ENCODE peak calls at places on chromosomes 2 and 18, in four cellular contexts. W is spleen, K is tibial artery, I is left lung. O is an unnamed sample.

GRCh38 chr2:155841442-155841841 is 491.1 kb downstream of the NR4A2 start:
- DNase-seq in W (no peak), K (no peak), I (no peak), O (no peak)

GRCh38 chr2:108268001-108268400 is 20.7 kb upstream of the SULT1C2 start:
- DNase-seq in W (no peak), K (no peak), I (no peak), O (no peak)

GRCh38 chr2:168188011-168188410 is 59.4 kb downstream of the STK39 start:
- DNase-seq in W (no peak), K (no peak), I (no peak), O (no peak)

GRCh38 chr2:159054032-159054334 is 85.5 kb downstream of the TANC1 start:
- DNase-seq in W (no peak), K (no peak), I (no peak), O (no peak)

GRCh38 chr2:190781604-190782198 is 98.9 kb upstream of the GLS start:
- DNase-seq in W (no peak), K (no peak), I (no peak), O (no peak)

GRCh38 chr2:177262137-177262536 is 2.4 kb downstream of the NFE2L2 start:
- DNase-seq in W (no peak), K (no peak), I (no peak), O (no peak)

GRCh38 chr18:9400197-9400596 is 65.6 kb downstream of the TWSG1 start:
- DNase-seq in W (no peak), K (no peak), I (no peak), O (no peak)

GRCh38 chr18:21264651-21265050 is 22.6 kb downstream of the GREB1L start:
- DNase-seq in W (no peak), K (no peak), I (no peak), O (no peak)

GRCh38 chr2:124639524-124639923 is 614.4 kb downstream of the CNTNAP5 start:
- DNase-seq in W (no peak), K (no peak), I (no peak), O (no peak)

GRCh38 chr2:88626171-88627054 is 851 bp downstream of the EIF2AK3 start:
- DNase-seq in W (peak; percentile 94), K (no peak), I (peak; percentile 87), O (no peak)

GRCh38 chr2:72695676-72696075 is 130.2 kb downstream of the EXOC6B start:
- DNase-seq in W (no peak), K (no peak), I (no peak), O (no peak)

GRCh38 chr2:85939136-85939535 is 50.3 kb upstream of the ST3GAL5 start:
- DNase-seq in W (no peak), K (no peak), I (no peak), O (no peak)

GRCh38 chr2:12325806-12326205 is 390.9 kb upstream of the TRIB2 start:
- DNase-seq in W (no peak), K (peak; percentile 76), I (no peak), O (no peak)

GRCh38 chr2:7242189-7242867 is 325.1 kb downstream of the RNF144A start:
- DNase-seq in W (no peak), K (no peak), I (no peak), O (no peak)

GRCh38 chr2:215728504-215729065 is 284.8 kb downstream of the MREG start:
- DNase-seq in W (no peak), K (no peak), I (no peak), O (no peak)

GRCh38 chr2:184049566-184049965 is 548.8 kb upstream of the ZNF804A start:
- DNase-seq in W (no peak), K (no peak), I (no peak), O (no peak)

GRCh38 chr2:240737958-240738357 is 46.3 kb downstream of the AQP12A start:
- DNase-seq in W (no peak), K (no peak), I (no peak), O (no peak)

GRCh38 chr18:77053616-77054287 is 78.8 kb downstream of the MBP start:
- DNase-seq in W (peak; percentile 88), K (no peak), I (no peak), O (no peak)

GRCh38 chr2:204973546-204974071 is 428.3 kb downstream of the PARD3B start:
- DNase-seq in W (no peak), K (no peak), I (no peak), O (no peak)

GRCh38 chr2:28333606-28334526 is 58.8 kb upstream of the FOSL2 start:
- DNase-seq in W (no peak), K (peak; percentile 81), I (no peak), O (no peak)

GRCh38 chr2:102063948-102064678 is 72.4 kb downstream of the IL1R2 start:
- DNase-seq in W (peak; percentile 86), K (peak; percentile 96), I (peak; percentile 87), O (peak; percentile 9)

GRCh38 chr2:85326406-85326945 is 1.3 kb downstream of the TGOLN2 start:
- DNase-seq in W (peak; percentile 86), K (peak; percentile 46), I (no peak), O (no peak)

GRCh38 chr18:31429623-31430022 is 17.9 kb upstream of the DSG3 start:
- DNase-seq in W (no peak), K (no peak), I (no peak), O (no peak)

GRCh38 chr18:8705941-8706544 is 687 bp downstream of the MTCL1 start:
- DNase-seq in W (peak; percentile 85), K (no peak), I (peak; percentile 80), O (no peak)

GRCh38 chr2:70325875-70326274 is 24.0 kb upstream of the FAM136A start:
- DNase-seq in W (no peak), K (no peak), I (no peak), O (no peak)

GRCh38 chr2:136376798-136377211 is 258.9 kb upstream of the CXCR4 start:
- DNase-seq in W (peak; percentile 75), K (no peak), I (no peak), O (no peak)
- H3K4me1 ChIP-seq in W (peaks cover 36% of the 10 kb centered on the region), K (no peaks in the 10 kb centered on the region), I (no peaks in the 10 kb centered on the region), O (no peaks in the 10 kb centered on the region)

GRCh38 chr18:74334242-74334893 is 18.7 kb downstream of the C18orf63 start:
- DNase-seq in W (no peak), K (no peak), I (no peak), O (no peak)
- TF ChIP-seq CTCF in W (no peak), K (no peak), I (no peak), O (no peak)

GRCh38 chr18:80042785-80043184 is 8.6 kb downstream of the RBFA start:
- DNase-seq in W (no peak), K (no peak), I (no peak), O (no peak)

GRCh38 chr18:80046961-80047541 is 12.8 kb downstream of the RBFA start:
- DNase-seq in W (no peak), K (no peak), I (no peak), O (no peak)

GRCh38 chr18:80046011-80046410 is 11.8 kb downstream of the RBFA start:
- DNase-seq in W (no peak), K (no peak), I (no peak), O (no peak)

GRCh38 chr18:80044072-80044471 is 9.8 kb downstream of the RBFA start:
- DNase-seq in W (no peak), K (no peak), I (no peak), O (no peak)

DNA sequence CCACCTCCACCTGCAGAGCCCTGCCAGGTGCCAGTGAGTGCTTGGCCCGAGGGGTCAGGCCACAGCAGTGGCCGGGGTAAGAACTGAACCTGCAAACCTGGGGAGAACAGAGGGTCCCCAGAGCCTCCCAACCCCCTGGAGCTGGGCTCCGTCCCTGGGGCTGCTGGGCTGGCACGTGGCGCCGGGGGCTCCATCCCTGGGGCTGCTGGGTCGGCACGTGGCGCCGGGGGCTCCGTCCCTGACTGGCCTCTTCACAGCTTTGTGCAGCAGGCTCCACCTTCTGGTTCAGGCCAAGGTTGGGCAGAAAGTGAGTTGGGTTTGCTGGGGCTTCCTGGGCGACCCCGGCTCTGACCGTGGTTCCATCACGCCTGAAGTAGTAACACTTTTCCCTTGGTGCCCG is 12.2 kb downstream of the RBFA start:
- DNase-seq in W (no peak), K (no peak), I (no peak), O (no peak)
- H3K4me1 ChIP-seq in W (no peaks in the 10 kb centered on the region), K (no peaks in the 10 kb centered on the region), I (no peaks in the 10 kb centered on the region), O (no peaks in the 10 kb centered on the region)

DNA sequence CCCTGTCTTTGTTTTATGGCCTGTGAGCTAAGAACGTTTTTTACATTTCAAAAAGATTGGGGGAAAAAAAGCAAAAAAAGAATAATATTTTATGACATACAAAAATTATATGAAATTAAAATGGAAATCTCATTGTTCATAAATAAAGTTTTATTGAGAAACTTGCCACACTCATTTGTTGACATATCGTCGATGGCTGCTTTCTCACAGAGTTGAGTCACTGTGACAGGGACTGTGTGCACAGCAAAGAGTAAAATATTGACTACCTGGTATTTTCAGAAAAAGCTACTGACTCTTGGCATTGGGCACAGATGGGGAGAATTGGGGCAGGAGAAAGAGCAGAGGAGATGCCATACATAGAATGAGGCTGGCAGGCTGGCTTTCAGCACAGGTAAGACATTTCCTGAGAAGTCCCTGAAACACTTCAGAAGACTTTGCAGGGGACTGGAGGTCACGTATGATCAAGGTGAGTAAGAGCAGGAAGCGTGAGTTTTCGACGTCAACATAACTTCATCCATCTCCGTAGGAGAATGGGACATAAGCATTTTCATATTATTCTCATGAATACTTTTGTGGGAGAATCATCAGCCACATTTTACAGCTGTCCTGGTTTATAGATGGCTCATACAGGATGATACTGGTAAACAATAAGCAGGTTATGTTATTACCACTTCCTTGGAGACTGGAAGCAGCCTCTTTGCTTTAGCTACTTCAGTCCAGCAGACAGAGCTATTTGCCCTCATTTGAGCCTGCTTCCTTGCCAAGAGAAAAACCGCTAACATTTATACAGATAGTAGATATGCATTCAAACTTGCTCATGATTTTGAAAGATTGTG is 32.5 kb upstream of the PUM2 start:
- DNase-seq in W (no peak), K (no peak), I (no peak), O (no peak)
- TF ChIP-seq CTCF in W (no peak), K (no peak), I (no peak), O (no peak)

GRCh38 chr2:46302005-46302696 is 4.9 kb downstream of the EPAS1 start:
- DNase-seq in W (no peak), K (no peak), I (no peak), O (no peak)
- H3K4me1 ChIP-seq in W (peaks cover 35% of the 10 kb centered on the region), K (peaks cover 73% of the 10 kb centered on the region), I (peaks cover 68% of the 10 kb centered on the region), O (peaks cover 79% of the 10 kb centered on the region)

DNA sequence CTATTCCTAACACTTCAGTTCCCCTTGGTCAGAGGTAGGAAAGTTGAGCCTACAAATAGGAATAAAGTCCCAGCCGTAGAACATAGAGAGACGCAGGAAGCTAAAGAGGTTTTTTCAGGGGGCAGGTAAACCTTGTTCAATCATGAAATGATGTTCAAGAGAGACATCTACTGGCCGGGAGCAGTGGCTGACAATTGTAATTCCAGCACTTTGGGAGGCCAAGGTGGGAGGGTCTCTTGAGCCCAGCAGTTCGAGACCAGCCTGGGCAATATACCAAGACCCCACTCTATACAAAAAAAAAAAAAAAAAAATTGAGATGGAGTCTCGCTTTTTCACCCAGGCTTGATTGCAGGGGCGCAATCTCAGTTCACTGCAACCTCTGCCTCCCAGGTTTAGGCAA is 66.7 kb upstream of the DNAJC10 start:
- DNase-seq in W (no peak), K (no peak), I (no peak), O (no peak)
- TF ChIP-seq CTCF in W (no peak), K (no peak), I (no peak), O (no peak)

DNA sequence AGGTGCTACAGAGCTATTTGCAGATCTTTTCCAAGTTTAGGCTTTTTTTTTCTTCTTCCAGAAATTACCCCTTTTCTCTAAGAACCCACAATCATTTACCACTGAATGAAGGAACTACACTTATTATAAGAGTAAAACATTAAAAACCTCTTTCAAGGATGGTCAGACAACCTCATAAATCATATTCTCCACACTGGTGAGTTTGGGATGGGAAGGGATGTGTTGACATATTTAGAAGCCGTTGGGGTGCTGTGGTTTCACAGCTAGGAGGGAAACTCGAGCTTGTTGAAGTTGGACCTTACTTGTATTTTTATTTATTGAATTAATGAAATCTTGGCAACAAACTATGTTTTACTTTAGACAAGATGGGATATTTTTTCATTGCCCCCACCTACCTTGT is 289.4 kb upstream of the MEIS1 start:
- DNase-seq in W (no peak), K (no peak), I (no peak), O (no peak)
- H3K4me1 ChIP-seq in W (no peaks in the 10 kb centered on the region), K (no peaks in the 10 kb centered on the region), I (no peaks in the 10 kb centered on the region), O (no peaks in the 10 kb centered on the region)

GRCh38 chr18:35005963-35006577 is 35.1 kb upstream of the MAPRE2 start:
- DNase-seq in W (no peak), K (no peak), I (no peak), O (no peak)
- TF ChIP-seq CTCF in W (peak; percentile 66), K (peak; percentile 84), I (peak; percentile 62), O (peak; percentile 68)